ENCODE peak calls at places on chromosomes 1 and 21, in seven cellular contexts. W is kidney epithelial cell, J is GM23338, Z is neural crest cell, T is hypothalamus, P is HEK293T, L is T-helper 22 cell. U is an unnamed sample.
A peak's percentile ranks its signal among the peaks of the same experiment; 100 is the strongest.

GRCh38 chr1:161721738-161722343 is 497 bp downstream of the FCRLB start:
- DNase-seq in W (no peak), J (no peak), Z (no peak), T (no peak), P (no peak), L (no peak), U (no peak)

GRCh38 chr1:203871114-203871875 is 9.9 kb downstream of the SNRPE start:
- DNase-seq in W (no peak), J (peak; percentile 85), Z (peak; percentile 45), T (no peak), P (peak; percentile 81), L (no peak), U (peak; percentile 22)

GRCh38 chr1:221760895-221761294 is 19.0 kb upstream of the DUSP10 start:
- DNase-seq in W (no peak), J (no peak), Z (no peak), T (no peak), P (no peak), L (no peak), U (no peak)

GRCh38 chr1:230898144-230898543 is 29.8 kb upstream of the C1orf198 start:
- DNase-seq in W (no peak), J (no peak), Z (no peak), T (no peak), P (no peak), L (no peak), U (no peak)

GRCh38 chr1:23720256-23720995 is 22.8 kb upstream of the ELOA start:
- DNase-seq in W (no peak), J (no peak), Z (no peak), T (no peak), P (no peak), L (no peak), U (no peak)

GRCh38 chr1:69707103-69707502 is 139.4 kb downstream of the LRRC7 start:
- DNase-seq in W (no peak), J (no peak), Z (no peak), T (no peak), P (no peak), L (no peak), U (no peak)

GRCh38 chr1:110214454-110215404 is 4.6 kb downstream of the KCNC4 start:
- DNase-seq in W (no peak), J (no peak), Z (no peak), T (no peak), P (no peak), L (no peak), U (no peak)

GRCh38 chr1:234820597-234820996 is 210.6 kb upstream of the IRF2BP2 start:
- DNase-seq in W (no peak), J (no peak), Z (no peak), T (no peak), P (no peak), L (no peak), U (no peak)

GRCh38 chr1:41936107-41936506 is 17.4 kb upstream of the HIVEP3 start:
- DNase-seq in W (no peak), J (no peak), Z (no peak), T (no peak), P (no peak), L (no peak), U (no peak)

GRCh38 chr1:165562576-165562975 is 18.8 kb downstream of the LRRC52 start:
- DNase-seq in W (no peak), J (no peak), Z (no peak), T (no peak), P (no peak), L (no peak), U (no peak)

GRCh38 chr21:46056450-46056903 is 41.4 kb upstream of the COL6A2 start:
- DNase-seq in W (no peak), J (peak; percentile 51), Z (no peak), T (no peak), P (no peak), L (no peak), U (no peak)

GRCh38 chr1:27887215-27888035 is 15.1 kb downstream of the THEMIS2 start:
- DNase-seq in W (no peak), J (no peak), Z (no peak), T (no peak), P (no peak), L (no peak), U (no peak)

GRCh38 chr1:63854091-63854490 is 80.3 kb downstream of the ROR1 start:
- DNase-seq in W (no peak), J (no peak), Z (no peak), T (no peak), P (no peak), L (no peak), U (no peak)

GRCh38 chr1:236151739-236152424 is 9.5 kb downstream of the GPR137B start:
- DNase-seq in W (no peak), J (no peak), Z (no peak), T (no peak), P (no peak), L (no peak), U (no peak)

GRCh38 chr1:39625462-39626273 is 13.8 kb downstream of the HEYL start:
- DNase-seq in W (no peak), J (no peak), Z (no peak), T (no peak), P (no peak), L (no peak), U (no peak)

GRCh38 chr1:1348420-1349255 is 580 bp downstream of the DVL1 start:
- DNase-seq in W (no peak), J (peak; percentile 62), Z (no peak), T (no peak), P (no peak), L (no peak), U (no peak)

GRCh38 chr1:167435484-167435883 is 82.8 kb downstream of the CD247 start:
- DNase-seq in W (no peak), J (no peak), Z (no peak), T (no peak), P (no peak), L (no peak), U (no peak)

GRCh38 chr1:184158911-184159701 is 107.6 kb downstream of the TSEN15 start:
- DNase-seq in W (no peak), J (peak; percentile 19), Z (no peak), T (no peak), P (no peak), L (no peak), U (no peak)

GRCh38 chr1:224786533-224787249 is 142.8 kb upstream of the DNAH14 start:
- DNase-seq in W (no peak), J (no peak), Z (no peak), T (no peak), P (no peak), L (no peak), U (no peak)

GRCh38 chr1:217921126-217921900 is 290.2 kb downstream of the SPATA17 start:
- DNase-seq in W (no peak), J (no peak), Z (no peak), T (no peak), P (no peak), L (no peak), U (no peak)

GRCh38 chr1:46699670-46700069 is 19.2 kb downstream of the EFCAB14 start:
- DNase-seq in W (no peak), J (no peak), Z (no peak), T (no peak), P (no peak), L (no peak), U (no peak)

GRCh38 chr1:243325305-243325890 is 69.6 kb downstream of the SDCCAG8 start:
- DNase-seq in W (peak; percentile 12), J (peak; percentile 70), Z (peak; percentile 26), T (no peak), P (peak; percentile 39), L (no peak), U (no peak)

GRCh38 chr1:174800221-174800791 is 199.4 kb upstream of the CACYBP start:
- DNase-seq in W (no peak), J (peak; percentile 35), Z (no peak), T (no peak), P (no peak), L (no peak), U (no peak)

GRCh38 chr1:202343652-202344349 is 2.1 kb upstream of the UBE2T start:
- DNase-seq in W (no peak), J (peak; percentile 81), Z (no peak), T (no peak), P (no peak), L (no peak), U (no peak)

GRCh38 chr1:51192213-51192843 is 43.7 kb upstream of the RNF11 start:
- DNase-seq in W (peak; percentile 28), J (peak; percentile 87), Z (peak; percentile 75), T (peak; percentile 6), P (peak; percentile 52), L (no peak), U (peak; percentile 38)

GRCh38 chr1:162371611-162372010 is 5.0 kb downstream of the SPATA46 start:
- DNase-seq in W (no peak), J (no peak), Z (no peak), T (no peak), P (no peak), L (no peak), U (no peak)

GRCh38 chr1:210384625-210385024 is 55.9 kb downstream of the HHAT start:
- DNase-seq in W (peak; percentile 65), J (no peak), Z (no peak), T (no peak), P (no peak), L (no peak), U (no peak)

GRCh38 chr1:227170361-227171166 is 147.7 kb downstream of the CDC42BPA start:
- DNase-seq in W (no peak), J (no peak), Z (no peak), T (no peak), P (no peak), L (no peak), U (no peak)

GRCh38 chr1:218715961-218716669 is 371.0 kb downstream of the TGFB2 start:
- DNase-seq in W (no peak), J (no peak), Z (no peak), T (no peak), P (no peak), L (no peak), U (no peak)

GRCh38 chr1:59165353-59165752 is 131.5 kb upstream of the FGGY start:
- DNase-seq in W (no peak), J (no peak), Z (no peak), T (no peak), P (no peak), L (no peak), U (no peak)

GRCh38 chr1:226979517-226980121 is 39.5 kb downstream of the COQ8A start:
- DNase-seq in W (no peak), J (no peak), Z (no peak), T (no peak), P (no peak), L (no peak), U (no peak)

GRCh38 chr21:39281853-39282252 is 31.6 kb downstream of the BRWD1 start:
- DNase-seq in W (no peak), J (no peak), Z (no peak), T (no peak), P (no peak), L (no peak), U (no peak)

GRCh38 chr1:54485417-54485816 is 62.6 kb upstream of the ACOT11 start:
- DNase-seq in W (no peak), J (no peak), Z (no peak), T (no peak), P (no peak), L (no peak), U (no peak)

U was measured in progenitor cell of endocrine pancreas.